ENCODE peak calls at places on chromosomes 5 and 9, in five cellular contexts. A, S, K, C and W are unnamed samples. For H3K4me1, the result is how much of the 10 kb centered on the place peaks cover.

GRCh38 chr9:16571127-16571848 is 299.2 kb downstream of the BNC2 start:
- DNase-seq in C (peak), A (no peak), S (no peak), K (no peak), W (no peak)

GRCh38 chr5:131129306-131129705 is 35.8 kb downstream of the HINT1 start:
- DNase-seq in C (no peak), S (no peak), A (no peak), K (no peak), W (no peak)

GRCh38 chr9:123562844-123563346 is 206.9 kb downstream of the CRB2 start:
- DNase-seq in A (no peak), S (no peak), C (peak), K (peak), W (no peak)

GRCh38 chr5:94403483-94403882 is 214.9 kb downstream of the KIAA0825 start:
- DNase-seq in S (no peak), A (no peak), K (no peak), C (no peak), W (no peak)

GRCh38 chr9:71765693-71766092 is 2.6 kb downstream of the CEMIP2 start:
- DNase-seq in C (peak), A (no peak), K (peak), S (no peak), W (no peak)

GRCh38 chr5:124889850-124890249 is 143.4 kb upstream of the ZNF608 start:
- DNase-seq in S (no peak), A (no peak), C (no peak), K (no peak), W (no peak)

GRCh38 chr5:54944364-54944763 is 41.0 kb downstream of the ESM1 start:
- DNase-seq in C (peak), A (no peak), S (no peak), K (peak), W (no peak)

GRCh38 chr5:1555011-1555807 is 31.4 kb upstream of the LPCAT1 start:
- DNase-seq in S (no peak), A (no peak), C (peak), K (peak), W (no peak)

GRCh38 chr5:169534311-169534880 is 49.2 kb upstream of the SPDL1 start:
- DNase-seq in K (no peak), A (peak), C (no peak), S (no peak), W (no peak)

GRCh38 chr5:180090769-180091546 is 19.4 kb upstream of the RNF130 start:
- DNase-seq in C (peak), A (no peak), K (peak), S (no peak), W (no peak)

GRCh38 chr5:94463739-94464138 is 154.7 kb downstream of the KIAA0825 start:
- DNase-seq in S (no peak), C (peak), A (no peak), K (no peak), W (no peak)

GRCh38 chr9:34744295-34745221 is 34.6 kb upstream of the CCL21 start:
- DNase-seq in S (no peak), A (peak), K (peak), C (peak), W (peak)

GRCh38 chr9:133957328-133957727 is 34.8 kb downstream of the VAV2 start:
- DNase-seq in A (peak), K (no peak), S (no peak), C (no peak), W (no peak)

GRCh38 chr5:157215143-157215825 is 34.6 kb downstream of the ITK start:
- DNase-seq in S (no peak), K (no peak), A (no peak), C (no peak), W (no peak)

GRCh38 chr9:116605904-116606341 is 81.2 kb upstream of the TRIM32 start:
- DNase-seq in K (no peak), S (peak), C (no peak), A (no peak), W (no peak)

GRCh38 chr9:1939926-1940368 is 75.2 kb upstream of the SMARCA2 start:
- DNase-seq in S (no peak), K (peak), A (no peak), C (peak), W (no peak)

GRCh38 chr5:93510626-93511420 is 70.2 kb downstream of the NR2F1-AS1 start:
- DNase-seq in A (no peak), K (no peak), S (no peak), C (no peak), W (no peak)

GRCh38 chr5:378976-379742 is 57.6 kb downstream of the AHRR start:
- DNase-seq in C (no peak), A (peak), S (peak), K (no peak), W (peak)

GRCh38 chr5:168885324-168886120 is 306.4 kb upstream of the PANK3 start:
- DNase-seq in A (no peak), C (no peak), S (no peak), K (no peak), W (no peak)

GRCh38 chr5:56244676-56245075 is 11.5 kb upstream of the ANKRD55 start:
- DNase-seq in S (no peak), C (no peak), K (no peak), A (no peak), W (no peak)

GRCh38 chr9:98550206-98550820 is 158.4 kb downstream of the GABBR2 start:
- DNase-seq in K (no peak), A (no peak), C (peak), S (no peak), W (no peak)

GRCh38 chr9:135282001-135282731 is 194.7 kb downstream of the OLFM1 start:
- DNase-seq in A (peak), S (no peak), C (peak), K (peak), W (no peak)

GRCh38 chr5:40958811-40959210 is 49.5 kb downstream of the C7 start:
- DNase-seq in K (peak), C (peak), S (no peak), A (no peak), W (no peak)

GRCh38 chr9:35001803-35002502 is 12.4 kb downstream of the DNAJB5 start:
- DNase-seq in C (no peak), A (no peak), K (peak), S (no peak), W (no peak)

GRCh38 chr9:105468875-105469274 is 21.0 kb downstream of the FSD1L start:
- DNase-seq in K (no peak), C (no peak), S (no peak), A (no peak), W (no peak)

GRCh38 chr9:105475302-105475701 is 27.5 kb downstream of the FSD1L start:
- DNase-seq in C (peak), S (no peak), K (peak), A (no peak), W (no peak)

GRCh38 chr9:105473221-105473620 is 25.4 kb downstream of the FSD1L start:
- DNase-seq in A (no peak), K (no peak), S (no peak), C (no peak), W (no peak)
- TF ChIP-seq CTCF in A (no peak), K (no peak), S (no peak), C (no peak), W (no peak)

GRCh38 chr9:127828262-127829031 is 25.8 kb downstream of the FPGS start:
- DNase-seq in C (peak), S (peak), K (no peak), A (peak), W (no peak)
- H3K4me3 ChIP-seq in C (no peak), S (peak), K (no peak), A (no peak), W (no peak)

DNA sequence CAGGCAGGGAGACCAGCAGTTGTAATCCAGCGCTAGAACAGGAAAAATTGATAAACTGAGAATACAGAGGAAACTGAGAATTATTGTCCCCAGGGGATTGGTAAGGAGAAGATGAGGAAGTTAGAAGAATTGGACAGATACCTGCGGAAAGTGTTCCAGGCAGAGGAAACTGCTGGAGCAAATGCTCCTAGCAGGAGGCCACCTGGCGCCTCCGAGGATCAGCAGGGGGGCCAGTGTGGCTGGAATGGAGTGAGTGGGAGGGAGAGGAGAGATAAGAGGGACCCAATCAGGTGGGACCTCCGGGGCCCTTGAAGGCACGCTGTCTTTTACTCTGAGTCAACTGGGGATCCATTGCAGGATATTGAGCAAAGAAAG is 695 bp upstream of the ANXA6 start:
- DNase-seq in C (no peak), K (no peak), S (no peak), A (no peak), W (no peak)
- H3K4me1 ChIP-seq in C (under half), K (under half), S (under half), A (under half), W (under half)

GRCh38 chr5:133260715-133261114 is 208.9 kb downstream of the HSPA4 start:
- DNase-seq in S (no peak), C (no peak), K (no peak), A (no peak), W (no peak)

GRCh38 chr5:133259199-133259997 is 207.6 kb downstream of the HSPA4 start:
- DNase-seq in K (no peak), C (no peak), A (no peak), S (no peak), W (no peak)

GRCh38 chr5:133265720-133266575 is 214.1 kb downstream of the HSPA4 start:
- DNase-seq in K (no peak), S (no peak), C (no peak), A (no peak), W (no peak)

GRCh38 chr5:133265257-133265656 is 213.4 kb downstream of the HSPA4 start:
- DNase-seq in A (no peak), K (no peak), S (no peak), C (no peak), W (no peak)

DNA sequence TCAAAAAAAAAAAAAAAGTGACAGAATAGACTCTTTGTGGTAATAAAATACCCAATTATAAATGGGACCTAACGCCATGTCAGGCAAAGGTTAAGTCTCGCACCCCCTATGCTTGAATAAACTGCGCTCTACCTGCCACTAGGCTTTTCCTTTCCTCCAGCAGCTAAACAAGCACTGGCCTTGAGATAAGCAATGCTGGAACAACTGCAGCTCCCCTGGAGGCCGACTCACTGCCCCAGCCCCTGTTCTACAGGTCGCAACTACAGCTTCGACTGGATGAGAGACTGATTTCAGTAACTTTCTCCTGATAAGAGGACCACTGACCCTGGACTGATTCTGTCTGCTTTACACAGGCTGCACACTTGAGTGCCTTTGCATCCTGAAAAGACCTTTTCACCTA is 210.2 kb downstream of the HSPA4 start:
- DNase-seq in K (no peak), C (no peak), A (no peak), S (no peak), W (no peak)
- TF ChIP-seq CTCF in K (no peak), C (no peak), A (no peak), S (no peak), W (no peak)

GRCh38 chr5:123089572-123089970 is 530 bp downstream of the PRDM6 start:
- DNase-seq in A (peak), K (peak), C (peak), S (no peak), W (no peak)
- H3K4me3 ChIP-seq in A (peak), K (peak), C (peak), S (peak), W (peak)